ENCODE peak calls at places on chromosomes 16 and 17, in five cellular contexts. I, B, X, K and Q are unnamed samples.

GRCh38 chr16:56869513-56870270 is 4.7 kb downstream of the SLC12A3 start:
- DNase-seq in I (no peak), B (no peak), X (no peak), K (peak; percentile 32), Q (no peak)

GRCh38 chr16:89413811-89414585 is 76.4 kb downstream of the ANKRD11 start:
- DNase-seq in I (no peak), B (no peak), X (peak; percentile 65), K (no peak), Q (no peak)

GRCh38 chr17:42171831-42172230 is 9.1 kb downstream of the KCNH4 start:
- DNase-seq in I (no peak), B (no peak), X (no peak), K (no peak), Q (no peak)

GRCh38 chr17:2239882-2240430 is 63.6 kb downstream of the SMG6 start:
- DNase-seq in I (peak; percentile 79), B (peak; percentile 93), X (peak; percentile 69), K (peak; percentile 47), Q (peak; percentile 33)

GRCh38 chr17:18139949-18140348 is 31.4 kb downstream of the MYO15A start:
- DNase-seq in I (no peak), B (no peak), X (no peak), K (no peak), Q (no peak)

GRCh38 chr17:59839646-59840328 is 53.0 kb downstream of the TUBD1 start:
- DNase-seq in I (no peak), B (peak; percentile 26), X (no peak), K (peak; percentile 30), Q (no peak)

GRCh38 chr17:64920026-64920418 is 744 bp upstream of the LRRC37A3 start:
- DNase-seq in I (no peak), B (no peak), X (peak; percentile 39), K (peak; percentile 25), Q (no peak)

GRCh38 chr17:1653735-1654134 is 4.1 kb upstream of the RILP start:
- DNase-seq in I (no peak), B (no peak), X (no peak), K (no peak), Q (no peak)

DNA sequence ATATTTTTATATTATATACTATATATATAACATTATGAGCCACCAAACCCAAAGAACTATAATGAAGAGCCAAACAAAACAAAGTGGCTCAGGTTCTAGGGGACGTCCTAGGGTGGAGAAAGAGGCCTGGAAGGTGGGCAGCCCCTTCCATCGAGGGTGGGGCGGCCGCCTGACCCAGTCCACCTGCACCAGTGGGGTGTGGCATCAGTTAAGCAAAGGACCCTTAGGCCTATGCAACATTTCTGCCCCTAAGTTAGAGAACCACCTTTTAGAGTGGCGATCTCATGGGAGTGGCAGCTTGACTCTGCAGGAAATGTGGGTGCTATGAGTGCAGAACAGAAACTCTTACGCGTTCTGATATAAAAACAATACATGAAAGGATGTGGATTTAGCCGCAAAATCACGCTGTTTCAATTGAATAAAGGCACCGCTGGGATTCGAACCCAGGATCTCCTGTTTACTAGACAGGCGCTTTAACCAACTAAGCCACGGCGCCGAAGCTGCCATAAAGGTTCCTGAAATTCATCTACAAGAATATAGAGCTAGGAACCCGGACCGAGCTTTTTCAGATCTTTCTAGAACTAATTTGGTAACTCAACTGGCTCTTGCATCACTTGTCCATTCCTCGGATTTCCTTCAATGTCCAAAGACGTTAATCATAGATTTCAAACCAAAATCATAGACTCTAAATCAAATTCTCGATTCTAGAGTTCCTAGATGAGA is 15.6 kb upstream of the AURKB start:
- DNase-seq in I (peak; percentile 60), B (peak; percentile 92), X (peak; percentile 50), K (peak; percentile 74), Q (peak; percentile 67)
- H3K4me3 ChIP-seq in I (peak overlapping the region; percentile 42), B (peak overlapping the region; percentile 51), X (peak overlapping the region; percentile 46), K (no peak overlapping the region), Q (no peak overlapping the region)

DNA sequence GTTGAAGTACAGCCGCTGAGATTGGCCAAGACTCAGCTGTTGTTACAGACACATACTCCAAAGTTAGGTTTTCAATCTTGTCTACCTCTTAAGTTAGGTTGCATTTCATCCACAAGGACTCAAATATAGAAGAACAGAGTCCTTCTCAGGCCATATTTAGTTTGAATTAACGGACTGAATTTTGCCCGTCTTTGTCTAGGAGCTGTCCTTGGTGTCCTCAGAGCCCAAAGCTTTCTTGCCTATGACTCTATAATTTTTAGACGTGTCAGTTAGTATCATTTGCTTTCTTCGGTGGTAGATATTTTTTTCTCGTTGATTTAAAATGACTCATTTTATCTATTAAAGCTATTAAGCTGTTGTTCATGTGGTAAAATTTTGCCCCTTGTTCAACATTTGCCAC is 403.2 kb downstream of the HS3ST3B1 start:
- DNase-seq in I (no peak), B (no peak), X (no peak), K (no peak), Q (no peak)
- TF ChIP-seq CTCF in I (no peak), B (no peak), X (no peak), K (no peak), Q (no peak)

DNA sequence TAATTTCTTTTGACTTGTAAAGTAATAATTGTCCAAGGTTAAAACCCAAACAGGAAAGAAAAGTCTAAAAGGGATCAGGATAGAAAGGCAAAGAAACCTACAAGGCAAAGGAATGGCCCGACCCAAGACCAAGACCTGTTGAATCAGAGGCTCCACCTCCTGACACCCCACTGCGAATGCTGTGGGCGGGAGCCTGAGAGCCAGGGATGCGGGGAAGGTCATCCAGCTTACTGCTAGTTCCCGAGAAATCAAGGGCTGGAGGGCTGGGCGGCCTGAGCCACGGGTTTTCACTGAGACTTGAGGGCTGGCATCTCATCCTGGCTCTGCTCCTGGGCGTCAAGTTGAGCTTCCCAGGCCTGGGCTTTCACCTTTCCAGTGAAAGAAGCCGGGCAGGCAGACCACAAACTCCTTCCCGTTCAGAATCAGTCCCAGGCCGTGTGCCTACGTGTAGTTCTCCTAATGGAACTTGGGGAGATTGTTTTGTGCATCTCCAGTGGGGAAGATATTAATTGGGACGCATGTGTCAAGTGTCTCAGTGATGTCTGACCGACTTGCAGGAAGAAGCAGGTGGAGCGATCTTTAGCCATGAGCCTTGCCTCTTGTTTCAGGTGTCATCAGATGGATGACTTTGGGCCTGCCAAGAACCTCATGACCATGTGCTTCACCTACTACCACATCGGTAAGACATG is 36.9 kb downstream of the CIBAR2 start:
- DNase-seq in I (no peak), B (no peak), X (no peak), K (no peak), Q (no peak)
- H3K36me3 ChIP-seq in I (peaks cover 26% of the 10 kb centered on the region), B (peaks cover 6% of the 10 kb centered on the region), X (peaks cover 44% of the 10 kb centered on the region), K (no peaks in the 10 kb centered on the region), Q (peaks cover 12% of the 10 kb centered on the region)

DNA sequence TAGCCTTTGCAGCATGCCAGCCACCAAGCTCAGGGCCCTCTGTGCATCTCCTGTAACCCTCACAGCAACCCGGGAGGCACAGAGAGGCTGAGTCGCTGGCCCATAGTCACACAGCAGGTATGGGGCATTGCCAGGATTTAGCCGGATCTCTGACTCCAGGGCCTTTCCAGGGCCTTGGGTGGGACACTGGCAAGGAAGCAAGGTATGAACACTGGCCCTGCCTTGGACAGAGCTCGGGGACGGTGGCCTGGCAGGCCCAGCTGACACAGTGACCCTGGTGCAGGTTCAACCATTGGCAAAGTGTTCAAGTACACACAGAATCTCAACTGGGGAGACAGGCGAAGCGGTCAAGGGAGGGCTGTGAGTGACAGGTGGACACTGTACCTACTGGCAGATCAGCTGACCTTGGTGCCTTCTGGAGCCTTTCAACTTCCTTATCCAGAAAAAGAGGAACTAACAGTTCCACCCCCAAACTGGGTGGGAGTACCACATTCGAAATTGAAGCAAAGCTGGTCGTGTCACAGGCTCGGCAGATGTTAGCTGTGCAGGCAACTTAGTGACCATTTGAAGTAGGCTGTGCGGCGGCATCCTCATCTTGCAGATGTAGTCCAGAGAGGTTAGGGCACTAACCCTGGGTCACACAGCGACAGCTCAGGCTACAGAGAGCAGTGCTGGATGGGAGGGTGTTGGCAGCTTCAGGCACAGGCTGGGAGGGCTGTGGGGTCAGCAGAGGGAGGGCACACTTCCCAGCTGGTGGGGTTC is 287.4 kb downstream of the SEC14L1 start:
- DNase-seq in I (peak; percentile 63), B (no peak), X (peak; percentile 57), K (peak; percentile 51), Q (peak; percentile 57)
- H3K4me3 ChIP-seq in I (no peak overlapping the region), B (no peak overlapping the region), X (no peak overlapping the region), K (no peak overlapping the region), Q (no peak overlapping the region)

GRCh38 chr17:80169784-80170500 is at the start of gene CARD14:
- DNase-seq in I (no peak), B (no peak), X (no peak), K (no peak), Q (no peak)
- TF ChIP-seq CTCF in I (no peak), B (no peak), X (no peak), K (no peak), Q (no peak)